ENCODE peak calls at places on chromosomes 4 and X, in five cellular contexts. Z is H1, P is HepG2, A is GM12878, J is K562. U is an unnamed sample.

GRCh38 chrX:151923648-151924047 is 11.0 kb downstream of the MAGEA4 start:
- DNase-seq in P (no peak), A (no peak), J (no peak), Z (no peak), U (no peak)

GRCh38 chr4:180057891-180058643 is 2185.1 kb upstream of the TENM3 start:
- DNase-seq in P (no peak), A (no peak), J (no peak), Z (peak), U (peak)

GRCh38 chr4:73868206-73869129 is 725 bp upstream of the CXCL1 start:
- DNase-seq in J (no peak), Z (no peak), A (no peak), P (no peak), U (no peak)

GRCh38 chrX:12949205-12949926 is 25.5 kb upstream of the TMSB4X start:
- DNase-seq in P (no peak), Z (no peak), J (no peak), A (peak), U (no peak)

GRCh38 chrX:6685489-6685888 is 150.6 kb upstream of the VCX3A start:
- DNase-seq in Z (no peak), P (no peak), J (no peak), A (no peak), U (no peak)

GRCh38 chr4:17188035-17188967 is 289.9 kb upstream of the LDB2 start:
- DNase-seq in J (no peak), P (no peak), Z (no peak), A (no peak), U (no peak)

GRCh38 chr4:55609393-55609821 is 17.4 kb upstream of the PDCL2 start:
- DNase-seq in Z (no peak), P (no peak), A (no peak), J (no peak), U (no peak)

GRCh38 chr4:64272432-64272831 is 136.8 kb downstream of the TECRL start:
- DNase-seq in Z (no peak), P (no peak), A (no peak), J (no peak), U (no peak)

GRCh38 chr4:149404143-149404542 is 411.5 kb downstream of the IQCM start:
- DNase-seq in A (no peak), Z (no peak), J (no peak), P (no peak), U (no peak)

GRCh38 chr4:112111306-112111705 is 33.9 kb upstream of the FAM241A start:
- DNase-seq in J (no peak), P (no peak), A (no peak), Z (no peak), U (no peak)

GRCh38 chr4:1290165-1290977 is 680 bp downstream of the MAEA start:
- DNase-seq in J (peak), Z (no peak), A (no peak), P (no peak), U (no peak)

GRCh38 chr4:4260185-4260751 is 12.2 kb upstream of the TMEM128 start:
- DNase-seq in P (peak), J (no peak), Z (no peak), A (no peak), U (no peak)

GRCh38 chr4:76585897-76586360 is 150.9 kb downstream of the SHROOM3 start:
- DNase-seq in P (peak), J (no peak), Z (peak), A (no peak), U (peak)

GRCh38 chr4:54806351-54806750 is 148.6 kb downstream of the KIT start:
- DNase-seq in P (no peak), A (no peak), Z (no peak), J (no peak), U (no peak)

GRCh38 chr4:7764466-7764865 is 175.2 kb downstream of the AFAP1 start:
- DNase-seq in J (no peak), Z (no peak), A (no peak), P (no peak), U (no peak)

GRCh38 chr4:110742148-110742547 is 119.3 kb upstream of the PITX2 start:
- DNase-seq in P (no peak), Z (no peak), J (no peak), A (no peak), U (no peak)

GRCh38 chr4:10461850-10462400 is 4.7 kb upstream of the ZNF518B start:
- DNase-seq in J (no peak), Z (peak), P (no peak), A (no peak), U (peak)

GRCh38 chr4:32102941-32103340 is 1382.8 kb downstream of the PCDH7 start:
- DNase-seq in P (no peak), A (no peak), Z (no peak), J (no peak), U (no peak)

GRCh38 chr4:3527101-3527913 is 4.9 kb downstream of the LRPAP1 start:
- DNase-seq in P (no peak), Z (no peak), A (no peak), J (no peak), U (peak)

GRCh38 chr4:87912164-87913004 is 63.1 kb upstream of the SPP1 start:
- DNase-seq in Z (no peak), J (no peak), P (peak), A (no peak), U (no peak)

GRCh38 chr4:185752881-185753280 is 59.1 kb downstream of the SORBS2 start:
- DNase-seq in J (no peak), Z (no peak), P (no peak), A (no peak), U (no peak)

DNA sequence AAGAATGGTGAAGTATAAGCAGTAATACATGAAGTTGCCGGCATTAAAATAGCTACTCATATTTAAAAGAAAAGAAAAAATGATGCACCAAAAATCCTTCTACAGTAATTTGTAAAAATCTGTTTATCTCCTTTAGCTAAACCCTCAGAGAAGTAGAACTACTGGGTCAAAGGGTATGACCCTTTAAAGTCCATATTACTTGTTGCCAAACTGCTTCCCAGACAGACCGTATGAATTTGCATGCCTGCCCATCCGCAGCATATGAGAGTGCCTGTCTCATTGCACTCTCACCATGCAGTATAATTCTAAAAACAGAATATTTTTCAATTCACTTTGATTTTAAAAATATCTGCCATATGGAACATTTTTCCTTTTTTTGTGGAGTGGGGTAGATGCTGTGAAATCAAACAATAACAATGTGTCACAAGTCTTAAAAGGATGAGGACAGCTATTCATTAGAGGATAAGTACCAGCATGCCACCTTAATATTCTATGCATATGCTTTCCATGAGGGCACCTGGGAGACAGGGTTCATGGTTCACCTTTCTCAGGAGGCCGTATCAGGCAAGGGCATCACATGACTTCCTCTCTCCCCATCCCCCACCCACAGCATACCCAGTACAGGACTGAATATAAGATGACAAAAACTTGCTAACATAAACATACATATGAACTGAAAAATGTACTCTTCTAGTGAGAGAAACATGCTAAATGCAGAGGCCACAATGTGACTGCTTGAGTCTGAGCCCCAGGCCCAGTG is 17.8 kb downstream of the ZDHHC9 start:
- DNase-seq in A (no peak), J (no peak), P (peak), Z (no peak), U (no peak)
- TF ChIP-seq ATF2 in A (no peak), J (no peak), P (no peak), Z (no peak), U (no peak)

DNA sequence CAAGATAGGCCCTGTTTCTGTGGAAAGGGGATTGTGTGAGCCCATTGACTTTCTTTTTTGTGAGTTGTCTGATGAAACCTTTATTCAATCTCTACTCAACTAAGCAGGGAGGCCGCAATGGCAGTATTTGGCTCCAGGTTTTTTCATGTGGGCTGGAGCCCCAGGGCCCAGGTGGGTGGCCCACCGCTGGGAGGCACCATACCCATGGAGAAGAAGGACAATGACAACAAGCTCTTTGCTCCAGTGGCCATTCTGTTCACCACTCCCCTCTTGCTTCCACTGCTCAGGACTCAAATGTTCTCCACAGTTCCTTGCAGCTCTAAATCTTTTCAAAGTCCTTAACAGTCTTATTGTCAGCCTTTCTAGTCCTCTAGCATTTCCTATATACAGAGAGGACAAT is 54.1 kb downstream of the HOPX start:
- DNase-seq in J (no peak), A (no peak), Z (no peak), P (peak), U (no peak)
- TF ChIP-seq ATF2 in J (no peak), A (no peak), Z (no peak), P (no peak), U (no peak)

GRCh38 chr4:34158883-34159282 is 2085.4 kb downstream of the ARAP2 start:
- DNase-seq in A (no peak), Z (no peak), P (no peak), J (no peak), U (no peak)
- TF ChIP-seq ATF2 in A (no peak), Z (no peak), P (no peak), J (no peak), U (no peak)

GRCh38 chrX:1749499-1749898 is 134.6 kb downstream of the ASMT start:
- DNase-seq in Z (no peak), A (no peak), P (no peak), J (peak), U (peak)

GRCh38 chrX:1748408-1748807 is 133.5 kb downstream of the ASMT start:
- DNase-seq in J (no peak), Z (no peak), P (no peak), A (no peak), U (no peak)

GRCh38 chrX:1754077-1754476 is 139.2 kb downstream of the ASMT start:
- DNase-seq in J (no peak), P (no peak), Z (no peak), A (no peak), U (no peak)

GRCh38 chrX:1751781-1752180 is 136.9 kb downstream of the ASMT start:
- DNase-seq in Z (no peak), J (no peak), A (no peak), P (no peak), U (no peak)

GRCh38 chrX:1750267-1750666 is 135.4 kb downstream of the ASMT start:
- DNase-seq in Z (no peak), J (no peak), P (no peak), A (no peak), U (no peak)
- TF ChIP-seq ATF2 in Z (no peak), J (no peak), P (no peak), A (no peak), U (no peak)

GRCh38 chr4:155512812-155513211 is 136.0 kb upstream of the MAP9 start:
- DNase-seq in P (no peak), J (no peak), Z (no peak), A (no peak), U (no peak)
- TF ChIP-seq ATF2 in P (no peak), J (no peak), Z (no peak), A (no peak), U (no peak)

DNA sequence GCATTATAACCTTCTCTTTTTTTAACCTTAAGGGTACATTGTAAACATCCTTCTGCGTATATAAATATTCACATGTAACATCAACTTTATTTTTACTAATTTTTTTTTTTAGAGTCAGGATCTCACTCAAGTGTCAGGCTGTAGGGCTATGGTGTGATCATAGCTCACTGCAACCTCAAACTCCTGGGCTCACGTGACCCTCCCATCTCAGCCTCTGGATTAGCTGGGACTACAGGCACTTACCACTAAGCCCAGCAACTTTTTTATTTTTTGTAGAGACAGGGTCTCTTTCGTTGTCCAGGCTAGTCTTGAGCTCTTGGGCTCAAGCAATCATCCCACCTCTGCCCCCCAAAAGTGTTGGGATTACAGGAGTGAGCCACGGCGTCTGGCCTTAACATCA is 116.2 kb downstream of the APBB2 start:
- DNase-seq in P (no peak), Z (no peak), J (no peak), A (no peak), U (no peak)
- TF ChIP-seq ATF2 in P (no peak), Z (no peak), J (no peak), A (no peak), U (no peak)

GRCh38 chr4:141131738-141132688 is 1.3 kb downstream of the RNF150 start:
- DNase-seq in P (no peak), A (no peak), Z (peak), J (no peak), U (peak)
- TF ChIP-seq ATF2 in P (no peak), A (no peak), Z (no peak), J (no peak), U (no peak)

GRCh38 chr4:99413160-99413559 is 22.0 kb downstream of the ADH7 start:
- DNase-seq in P (no peak), Z (no peak), J (no peak), A (no peak), U (no peak)
- TF ChIP-seq ATF2 in P (no peak), Z (no peak), J (no peak), A (no peak), U (no peak)

U was measured in WTC11.